ENCODE peak calls at places on chromosomes 6 and 20, in eight cellular contexts. Y is IMR-90, I is GM23248, U is DND-41, F is GM23338, W is endothelial cell of umbilical vein, P is OCI-LY7, O is PC-9. V is an unnamed sample.

GRCh38 chr6:6823568-6824224 is 235.2 kb downstream of the LY86 start:
- DNase-seq in Y (no peak), I (no peak), U (no peak), F (no peak), W (no peak), P (no peak), O (peak; percentile 49), V (no peak)

GRCh38 chr6:131789219-131789618 is 18.6 kb upstream of the ENPP1 start:
- DNase-seq in Y (peak; percentile 23), I (peak; percentile 33), U (no peak), F (no peak), W (no peak), P (no peak), O (no peak), V (peak; percentile 35)

GRCh38 chr6:30111266-30111856 is 1.5 kb downstream of the TRIM31 start:
- DNase-seq in Y (no peak), I (no peak), U (no peak), F (peak; percentile 16), W (no peak), P (no peak), O (no peak), V (no peak)

GRCh38 chr6:131586544-131586943 is 13.5 kb downstream of the ARG1 start:
- DNase-seq in Y (no peak), I (no peak), U (no peak), F (no peak), W (no peak), P (no peak), O (no peak), V (no peak)

GRCh38 chr6:31058128-31058894 is 48.0 kb downstream of the MUC22 start:
- DNase-seq in Y (peak; percentile 98), I (peak; percentile 96), U (no peak), F (peak; percentile 36), W (peak; percentile 80), P (peak; percentile 12), O (peak; percentile 40), V (peak; percentile 98)

GRCh38 chr20:59625214-59625922 is 21.0 kb downstream of the PHACTR3 start:
- DNase-seq in Y (no peak), I (no peak), U (no peak), F (no peak), W (no peak), P (no peak), O (no peak), V (no peak)

GRCh38 chr6:44074383-44075136 is 52.7 kb downstream of the MRPL14 start:
- DNase-seq in Y (peak; percentile 87), I (peak; percentile 91), U (peak; percentile 76), F (peak; percentile 88), W (peak; percentile 67), P (peak; percentile 88), O (peak; percentile 67), V (peak; percentile 68)

GRCh38 chr20:59044295-59044694 is 1.7 kb upstream of the PRELID3B start:
- DNase-seq in Y (no peak), I (no peak), U (no peak), F (no peak), W (no peak), P (peak; percentile 43), O (no peak), V (no peak)

GRCh38 chr6:43276180-43277082 is 21.6 kb upstream of the SLC22A7 start:
- DNase-seq in Y (no peak), I (peak; percentile 27), U (no peak), F (peak; percentile 64), W (no peak), P (no peak), O (no peak), V (peak; percentile 16)

GRCh38 chr6:127971945-127972391 is 71.1 kb upstream of the THEMIS start:
- DNase-seq in Y (peak; percentile 70), I (peak; percentile 63), U (peak; percentile 78), F (no peak), W (peak; percentile 46), P (no peak), O (peak; percentile 46), V (peak; percentile 93)

GRCh38 chr20:58938078-58938477 is 43.0 kb upstream of the NELFCD start:
- DNase-seq in Y (no peak), I (no peak), U (no peak), F (no peak), W (no peak), P (no peak), O (no peak), V (no peak)

GRCh38 chr20:11783102-11783861 is 134.4 kb upstream of the BTBD3 start:
- DNase-seq in Y (no peak), I (no peak), U (no peak), F (peak; percentile 47), W (no peak), P (no peak), O (no peak), V (no peak)

GRCh38 chr6:37894585-37894984 is 75.1 kb downstream of the ZFAND3 start:
- DNase-seq in Y (no peak), I (no peak), U (no peak), F (no peak), W (no peak), P (no peak), O (no peak), V (no peak)

GRCh38 chr20:29873946-29874345 is 1383.5 kb upstream of the DEFB115 start:
- DNase-seq in Y (peak; percentile 22), I (peak; percentile 63), U (no peak), F (peak; percentile 70), W (peak; percentile 37), P (peak; percentile 55), O (no peak), V (peak; percentile 49)

GRCh38 chr6:56766806-56767178 is 124.1 kb upstream of the DST start:
- DNase-seq in Y (peak; percentile 91), I (peak; percentile 76), U (no peak), F (no peak), W (peak; percentile 46), P (no peak), O (no peak), V (peak; percentile 90)

GRCh38 chr6:15736023-15736696 is 73.3 kb upstream of the DTNBP1 start:
- DNase-seq in Y (no peak), I (no peak), U (no peak), F (no peak), W (no peak), P (no peak), O (no peak), V (no peak)

GRCh38 chr20:3679749-3680700 is 1.8 kb downstream of the ADAM33 start:
- DNase-seq in Y (peak; percentile 48), I (peak; percentile 91), U (no peak), F (peak; percentile 66), W (no peak), P (no peak), O (no peak), V (peak; percentile 79)

GRCh38 chr20:42441862-42442196 is 747.9 kb downstream of the PTPRT start:
- DNase-seq in Y (no peak), I (no peak), U (no peak), F (no peak), W (no peak), P (no peak), O (no peak), V (no peak)

GRCh38 chr6:100464910-100465700 is at the start of gene SIM1:
- DNase-seq in Y (peak; percentile 59), I (peak; percentile 94), U (no peak), F (peak; percentile 96), W (peak; percentile 91), P (no peak), O (no peak), V (peak; percentile 70)

GRCh38 chr6:110517601-110518280 is 41.3 kb upstream of the SLC22A16 start:
- DNase-seq in Y (no peak), I (no peak), U (no peak), F (no peak), W (no peak), P (no peak), O (no peak), V (no peak)

GRCh38 chr6:89948876-89949275 is 54.6 kb downstream of the GJA10 start:
- DNase-seq in Y (no peak), I (peak; percentile 40), U (no peak), F (no peak), W (no peak), P (no peak), O (no peak), V (no peak)

DNA sequence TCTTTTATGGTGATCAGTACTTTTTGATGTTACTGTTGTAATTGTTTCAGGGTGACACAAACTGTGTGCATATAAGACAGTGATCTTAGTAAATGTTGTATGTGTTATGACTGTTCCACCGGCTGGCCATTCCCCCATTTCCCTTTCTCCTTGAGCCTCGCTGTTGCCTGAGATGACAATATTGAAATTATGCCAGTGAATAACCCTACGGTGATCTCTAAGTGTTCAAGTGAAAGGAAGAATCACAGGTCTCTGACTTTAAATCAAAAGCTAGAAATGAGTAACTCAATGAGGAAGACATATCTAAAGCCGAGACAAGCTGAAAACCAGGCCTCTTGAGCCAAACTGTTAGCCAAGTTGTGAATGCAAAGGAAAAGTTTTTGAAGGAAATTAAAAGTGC is 32.3 kb downstream of the TULP4 start:
- DNase-seq in Y (no peak), I (no peak), U (no peak), F (no peak), W (no peak), P (no peak), O (no peak), V (no peak)
- H3K36me3 ChIP-seq in Y (no peaks in the 10 kb centered on the region), I (no peaks in the 10 kb centered on the region), U (peaks cover 3% of the 10 kb centered on the region), F (peaks cover 6% of the 10 kb centered on the region), W (no peaks in the 10 kb centered on the region), P (peaks cover 3% of the 10 kb centered on the region), O (no peaks in the 10 kb centered on the region), V (no peaks in the 10 kb centered on the region)

GRCh38 chr6:13013681-13014550 is 297.3 kb downstream of the PHACTR1 start:
- DNase-seq in Y (no peak), I (peak; percentile 44), U (no peak), F (peak; percentile 62), W (peak; percentile 19), P (no peak), O (no peak), V (peak; percentile 18)
- H3K4me3 ChIP-seq in Y (peak overlapping the region; percentile 31), I (peak overlapping the region; percentile 68), U (no peak overlapping the region), F (peak overlapping the region; percentile 79), W (peak overlapping the region; percentile 29), P (no peak overlapping the region), O (no peak overlapping the region), V (peak overlapping the region; percentile 32)

DNA sequence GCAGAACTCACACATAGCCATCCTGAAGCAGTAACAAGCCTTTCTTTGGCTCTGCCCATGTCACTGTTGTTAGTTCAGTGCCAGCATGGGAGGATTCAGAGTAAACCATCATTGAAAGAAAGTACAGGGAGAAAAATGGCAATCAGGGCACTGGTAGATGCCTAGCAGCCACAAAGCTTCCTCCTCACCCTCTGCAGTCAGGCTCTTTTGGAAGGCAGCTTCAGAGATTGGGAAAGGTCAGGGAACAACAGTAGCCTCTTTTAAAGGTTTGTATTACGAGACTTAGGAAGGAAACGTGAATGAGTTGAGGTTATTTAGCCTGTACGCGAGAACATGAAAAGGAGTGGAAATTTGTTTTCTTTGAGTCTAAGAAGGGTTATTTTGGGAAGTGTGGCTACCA is 15.9 kb downstream of the ZNF76 start:
- DNase-seq in Y (no peak), I (peak; percentile 21), U (no peak), F (no peak), W (no peak), P (no peak), O (no peak), V (no peak)
- H3K4me2 ChIP-seq in Y (no peak overlapping the region), I (peak overlapping the region; percentile 59), U (no peak overlapping the region), F (no peak overlapping the region), W (no peak overlapping the region), P (no peak overlapping the region), O (no peak overlapping the region), V (peak overlapping the region; percentile 75)

DNA sequence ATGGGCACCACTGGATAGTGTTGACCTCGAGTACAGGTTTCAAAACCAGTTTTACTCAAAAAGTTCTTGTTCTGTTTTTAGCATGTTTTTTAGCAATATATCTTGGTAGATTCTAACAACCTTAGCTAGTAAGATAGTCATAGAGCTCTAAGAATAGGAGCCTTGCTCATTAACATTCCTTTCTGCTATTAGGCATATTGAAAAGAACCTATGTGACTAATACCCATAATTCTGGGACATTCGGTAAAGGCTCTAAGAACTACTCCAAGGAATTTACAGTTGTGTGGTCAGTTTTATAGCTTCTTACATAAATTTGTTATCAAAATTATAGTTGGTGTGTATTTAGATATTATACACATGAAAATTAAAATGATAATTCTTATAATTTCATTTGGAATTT is 11.6 kb downstream of the SLC9A8 start:
- DNase-seq in Y (peak; percentile 23), I (peak; percentile 71), U (no peak), F (no peak), W (no peak), P (no peak), O (no peak), V (peak; percentile 36)
- H3K36me3 ChIP-seq in Y (peaks cover 17% of the 10 kb centered on the region), I (peaks cover 7% of the 10 kb centered on the region), U (peaks cover 70% of the 10 kb centered on the region), F (peaks cover 19% of the 10 kb centered on the region), W (peaks cover 4% of the 10 kb centered on the region), P (peaks cover 68% of the 10 kb centered on the region), O (peaks cover 35% of the 10 kb centered on the region), V (peaks cover 10% of the 10 kb centered on the region)